ENCODE peak calls at places on chromosome 17, in five cellular contexts. One of them, this sample, is unnamed.

GRCh38 chr17:16953841-16954240 is 18.1 kb downstream of the TNFRSF13B start:
- DNase-seq in ovary: no peak
- DNase-seq in heart left ventricle: no peak
- DNase-seq in IMR-90: no peak
- DNase-seq in upper lobe of right lung: no peak
- DNase-seq in this sample: no peak

GRCh38 chr17:20307325-20307910 is 159.9 kb downstream of the LGALS9B start:
- DNase-seq in ovary: no peak
- DNase-seq in heart left ventricle: no peak
- DNase-seq in IMR-90: no peak
- DNase-seq in upper lobe of right lung: no peak
- DNase-seq in this sample: no peak

GRCh38 chr17:17180141-17180603 is 26.0 kb downstream of the PLD6 start:
- DNase-seq in ovary: no peak
- DNase-seq in heart left ventricle: peak; percentile 68
- DNase-seq in IMR-90: no peak
- DNase-seq in upper lobe of right lung: no peak
- DNase-seq in this sample: no peak

GRCh38 chr17:17018612-17019429 is 23.4 kb upstream of the MPRIP start:
- DNase-seq in ovary: no peak
- DNase-seq in heart left ventricle: peak; percentile 16
- DNase-seq in IMR-90: no peak
- DNase-seq in upper lobe of right lung: peak; percentile 90
- DNase-seq in this sample: no peak

GRCh38 chr17:80959330-80960036 is 32.2 kb upstream of the CHMP6 start:
- DNase-seq in ovary: peak; percentile 91
- DNase-seq in heart left ventricle: peak; percentile 95
- DNase-seq in IMR-90: peak; percentile 48
- DNase-seq in upper lobe of right lung: no peak
- DNase-seq in this sample: no peak

GRCh38 chr17:81962499-81963441 is 1.8 kb upstream of the NOTUM start:
- DNase-seq in ovary: no peak
- DNase-seq in heart left ventricle: no peak
- DNase-seq in IMR-90: no peak
- DNase-seq in upper lobe of right lung: no peak
- DNase-seq in this sample: no peak

GRCh38 chr17:10243905-10244844 is 45.8 kb upstream of the GAS7 start:
- DNase-seq in ovary: peak; percentile 19
- DNase-seq in heart left ventricle: peak; percentile 33
- DNase-seq in IMR-90: peak; percentile 35
- DNase-seq in upper lobe of right lung: peak; percentile 64
- DNase-seq in this sample: peak; percentile 10

GRCh38 chr17:21059761-21060160 is 16.9 kb upstream of the USP22 start:
- DNase-seq in ovary: no peak
- DNase-seq in heart left ventricle: no peak
- DNase-seq in IMR-90: no peak
- DNase-seq in upper lobe of right lung: no peak
- DNase-seq in this sample: no peak

GRCh38 chr17:73166731-73167581 is 2.1 kb downstream of the SSTR2 start:
- DNase-seq in ovary: no peak
- DNase-seq in heart left ventricle: no peak
- DNase-seq in IMR-90: no peak
- DNase-seq in upper lobe of right lung: no peak
- DNase-seq in this sample: no peak

GRCh38 chr17:16398270-16399267 is 16.8 kb upstream of the TRPV2 start:
- DNase-seq in ovary: no peak
- DNase-seq in heart left ventricle: no peak
- DNase-seq in IMR-90: no peak
- DNase-seq in upper lobe of right lung: no peak
- DNase-seq in this sample: peak; percentile 71

GRCh38 chr17:72439893-72440502 is 319.2 kb downstream of the SOX9 start:
- DNase-seq in ovary: no peak
- DNase-seq in heart left ventricle: no peak
- DNase-seq in IMR-90: no peak
- DNase-seq in upper lobe of right lung: no peak
- DNase-seq in this sample: no peak

GRCh38 chr17:5500247-5500803 is 14.0 kb downstream of the MIS12 start:
- DNase-seq in ovary: no peak
- DNase-seq in heart left ventricle: no peak
- DNase-seq in IMR-90: peak; percentile 12
- DNase-seq in upper lobe of right lung: no peak
- DNase-seq in this sample: no peak

GRCh38 chr17:17170346-17170976 is 35.7 kb downstream of the PLD6 start:
- DNase-seq in ovary: no peak
- DNase-seq in heart left ventricle: no peak
- DNase-seq in IMR-90: peak; percentile 21
- DNase-seq in upper lobe of right lung: no peak
- DNase-seq in this sample: peak; percentile 70

GRCh38 chr17:8310601-8311123 is 621 bp downstream of the ARHGEF15 start:
- DNase-seq in ovary: no peak
- DNase-seq in heart left ventricle: peak; percentile 61
- DNase-seq in IMR-90: no peak
- DNase-seq in upper lobe of right lung: no peak
- DNase-seq in this sample: no peak

GRCh38 chr17:2860883-2861282 is 64.6 kb downstream of the RAP1GAP2 start:
- DNase-seq in ovary: no peak
- DNase-seq in heart left ventricle: no peak
- DNase-seq in IMR-90: no peak
- DNase-seq in upper lobe of right lung: no peak
- DNase-seq in this sample: no peak

GRCh38 chr17:59746849-59747445 is 39.5 kb downstream of the VMP1 start:
- DNase-seq in ovary: no peak
- DNase-seq in heart left ventricle: no peak
- DNase-seq in IMR-90: peak; percentile 71
- DNase-seq in upper lobe of right lung: no peak
- DNase-seq in this sample: no peak

GRCh38 chr17:43988301-43988700 is 16.1 kb upstream of the NAGS start:
- DNase-seq in ovary: no peak
- DNase-seq in heart left ventricle: no peak
- DNase-seq in IMR-90: no peak
- DNase-seq in upper lobe of right lung: no peak
- DNase-seq in this sample: no peak

GRCh38 chr17:33499025-33499424 is 205.9 kb upstream of the ASIC2 start:
- DNase-seq in ovary: no peak
- DNase-seq in heart left ventricle: no peak
- DNase-seq in IMR-90: no peak
- DNase-seq in upper lobe of right lung: no peak
- DNase-seq in this sample: no peak

DNA sequence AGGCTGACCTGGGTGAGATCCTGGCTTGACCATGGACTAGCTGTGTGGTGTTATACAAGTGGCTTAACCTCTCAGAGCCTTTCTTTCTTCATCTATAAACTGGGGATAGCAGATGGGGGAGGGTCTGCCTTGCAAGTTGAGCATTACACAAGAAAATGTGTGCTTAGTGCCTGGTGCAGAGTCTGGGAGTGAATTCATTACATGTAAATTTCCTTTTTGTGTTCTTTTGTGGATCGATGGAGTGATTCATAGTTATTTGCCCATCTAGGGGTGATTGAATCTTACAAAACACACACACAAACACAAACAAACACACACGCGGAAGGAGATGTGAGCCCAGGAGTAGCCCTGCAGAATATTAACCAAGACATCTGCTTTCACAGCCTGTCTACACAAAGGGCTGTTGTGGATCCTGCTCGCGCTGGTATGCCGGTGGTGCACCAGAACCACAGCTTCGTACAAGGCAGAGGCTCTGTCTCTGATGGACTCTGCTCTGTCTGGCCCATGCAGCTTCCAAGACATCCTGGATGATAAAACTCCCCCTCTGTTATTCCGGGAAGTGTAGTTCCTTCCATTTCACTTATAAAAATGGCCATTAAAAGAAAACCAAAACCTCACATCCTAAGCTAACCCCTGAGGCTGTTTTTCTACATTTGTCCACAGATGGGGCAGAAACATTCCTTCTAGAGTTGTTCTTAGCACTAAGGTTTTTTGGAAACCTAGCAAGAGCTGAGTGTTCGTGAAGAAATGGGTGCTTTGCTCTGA is 86.1 kb downstream of the UTP18 start:
- DNase-seq in ovary: no peak
- DNase-seq in heart left ventricle: no peak
- DNase-seq in IMR-90: no peak
- DNase-seq in upper lobe of right lung: no peak
- DNase-seq in this sample: no peak
- H3K4me1 ChIP-seq in ovary: peaks cover 1% of the 10 kb centered on the region
- H3K4me1 ChIP-seq in heart left ventricle: no peaks in the 10 kb centered on the region
- H3K4me1 ChIP-seq in IMR-90: no peaks in the 10 kb centered on the region
- H3K4me1 ChIP-seq in upper lobe of right lung: no peaks in the 10 kb centered on the region
- H3K4me1 ChIP-seq in this sample: no peaks in the 10 kb centered on the region

GRCh38 chr17:78715876-78716275 is 66.2 kb downstream of the CYTH1 start:
- DNase-seq in ovary: no peak
- DNase-seq in heart left ventricle: no peak
- DNase-seq in IMR-90: no peak
- DNase-seq in upper lobe of right lung: no peak
- DNase-seq in this sample: no peak
- H3K4me1 ChIP-seq in ovary: peaks cover 18% of the 10 kb centered on the region
- H3K4me1 ChIP-seq in heart left ventricle: peaks cover 31% of the 10 kb centered on the region
- H3K4me1 ChIP-seq in IMR-90: peaks cover 9% of the 10 kb centered on the region
- H3K4me1 ChIP-seq in upper lobe of right lung: peaks cover 64% of the 10 kb centered on the region
- H3K4me1 ChIP-seq in this sample: peaks cover 20% of the 10 kb centered on the region

DNA sequence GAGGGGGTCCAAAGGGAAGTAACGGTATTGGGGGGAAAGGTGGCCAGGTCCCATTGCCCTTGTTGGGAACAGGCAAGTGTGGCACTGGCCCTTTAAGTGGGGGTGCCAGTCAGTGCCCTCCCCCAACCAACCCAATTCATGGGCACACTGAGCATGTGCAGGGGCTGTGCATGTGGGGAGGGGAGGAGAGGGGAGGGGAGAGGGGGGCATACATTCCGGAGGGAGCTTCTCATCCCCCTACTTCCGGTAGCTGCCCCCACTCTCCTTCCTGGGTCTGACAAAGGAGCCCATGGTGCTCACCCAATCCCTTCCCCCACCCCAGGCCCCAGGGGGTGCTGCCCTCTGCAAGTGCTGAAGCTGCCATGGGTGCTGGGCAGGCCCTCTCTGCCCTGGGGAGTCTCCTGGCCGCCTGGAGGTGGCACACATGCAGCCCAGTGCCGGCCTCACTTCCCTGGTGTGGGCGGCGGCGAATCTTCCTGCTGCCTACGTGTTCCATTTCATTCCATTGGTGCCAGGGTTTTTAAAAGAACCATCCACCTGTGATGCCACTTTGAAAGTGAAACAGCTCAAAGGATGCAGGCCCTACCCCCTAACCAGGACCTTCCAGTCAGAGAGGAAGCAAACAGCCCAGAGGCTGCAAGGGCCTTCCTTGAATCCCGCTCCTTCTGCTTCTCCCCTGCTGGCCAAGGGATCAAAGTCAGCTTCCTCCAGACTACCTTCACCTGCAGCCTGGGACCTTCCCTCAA is 11.0 kb downstream of the HEXIM2 start:
- DNase-seq in ovary: peak; percentile 49
- DNase-seq in heart left ventricle: peak; percentile 77
- DNase-seq in IMR-90: peak; percentile 72
- DNase-seq in upper lobe of right lung: peak; percentile 77
- DNase-seq in this sample: peak; percentile 94
- H3K4me1 ChIP-seq in ovary: peaks cover 15% of the 10 kb centered on the region
- H3K4me1 ChIP-seq in heart left ventricle: peaks cover 36% of the 10 kb centered on the region
- H3K4me1 ChIP-seq in IMR-90: peaks cover 30% of the 10 kb centered on the region
- H3K4me1 ChIP-seq in upper lobe of right lung: peaks cover 33% of the 10 kb centered on the region
- H3K4me1 ChIP-seq in this sample: peaks cover 24% of the 10 kb centered on the region

DNA sequence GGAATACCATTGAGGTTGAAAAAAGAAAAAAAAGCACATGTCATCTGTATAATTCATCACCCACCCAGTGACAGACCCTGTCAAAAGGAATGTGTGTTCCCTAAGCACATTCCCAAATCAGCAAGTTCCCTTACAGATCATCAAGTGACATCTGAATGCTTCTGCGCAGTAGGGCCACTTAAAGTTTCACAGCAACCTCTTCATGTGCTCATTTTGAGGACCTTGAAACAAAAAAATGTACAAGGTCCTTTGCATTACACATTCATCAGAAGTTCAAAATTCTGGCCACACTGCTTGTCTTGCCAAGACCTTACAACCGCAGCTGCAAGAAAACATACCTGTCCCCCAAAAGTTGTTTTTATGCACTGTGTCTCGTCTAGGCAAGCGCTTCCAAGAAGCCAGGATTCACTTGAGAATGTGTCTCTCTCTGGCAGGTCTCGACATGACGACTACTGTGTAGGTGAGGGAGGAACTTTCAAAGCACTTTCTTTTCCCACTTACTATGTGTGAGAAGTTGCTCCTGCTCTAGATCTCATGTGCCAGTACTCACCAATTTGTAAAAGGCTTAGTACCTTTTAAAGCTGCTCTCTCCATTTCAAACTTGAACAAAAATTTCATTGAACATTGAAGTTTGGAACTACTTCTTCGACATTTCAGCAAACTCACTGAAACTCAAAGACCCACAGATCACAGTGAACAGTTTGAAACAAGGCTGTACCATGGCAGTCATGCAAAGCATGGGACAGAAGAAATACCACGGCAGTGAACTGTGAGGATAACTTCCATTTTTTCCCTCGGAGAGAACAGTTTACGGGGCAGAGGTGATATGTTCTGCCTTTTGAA is 4.3 kb upstream of the POLG2 start:
- DNase-seq in ovary: no peak
- DNase-seq in heart left ventricle: no peak
- DNase-seq in IMR-90: no peak
- DNase-seq in upper lobe of right lung: no peak
- DNase-seq in this sample: peak; percentile 33
- H3K4me1 ChIP-seq in ovary: peaks cover 1% of the 10 kb centered on the region
- H3K4me1 ChIP-seq in heart left ventricle: peaks cover 79% of the 10 kb centered on the region
- H3K4me1 ChIP-seq in IMR-90: peaks cover 2% of the 10 kb centered on the region
- H3K4me1 ChIP-seq in upper lobe of right lung: peaks cover 58% of the 10 kb centered on the region
- H3K4me1 ChIP-seq in this sample: peaks cover 21% of the 10 kb centered on the region

GRCh38 chr17:57880086-57880456 is 30.2 kb upstream of the MRPS23 start:
- DNase-seq in ovary: no peak
- DNase-seq in heart left ventricle: no peak
- DNase-seq in IMR-90: no peak
- DNase-seq in upper lobe of right lung: no peak
- DNase-seq in this sample: peak; percentile 64
- H3K4me1 ChIP-seq in ovary: peaks cover 24% of the 10 kb centered on the region
- H3K4me1 ChIP-seq in heart left ventricle: peaks cover 65% of the 10 kb centered on the region
- H3K4me1 ChIP-seq in IMR-90: peaks cover 53% of the 10 kb centered on the region
- H3K4me1 ChIP-seq in upper lobe of right lung: peaks cover 20% of the 10 kb centered on the region
- H3K4me1 ChIP-seq in this sample: peaks cover 50% of the 10 kb centered on the region

DNA sequence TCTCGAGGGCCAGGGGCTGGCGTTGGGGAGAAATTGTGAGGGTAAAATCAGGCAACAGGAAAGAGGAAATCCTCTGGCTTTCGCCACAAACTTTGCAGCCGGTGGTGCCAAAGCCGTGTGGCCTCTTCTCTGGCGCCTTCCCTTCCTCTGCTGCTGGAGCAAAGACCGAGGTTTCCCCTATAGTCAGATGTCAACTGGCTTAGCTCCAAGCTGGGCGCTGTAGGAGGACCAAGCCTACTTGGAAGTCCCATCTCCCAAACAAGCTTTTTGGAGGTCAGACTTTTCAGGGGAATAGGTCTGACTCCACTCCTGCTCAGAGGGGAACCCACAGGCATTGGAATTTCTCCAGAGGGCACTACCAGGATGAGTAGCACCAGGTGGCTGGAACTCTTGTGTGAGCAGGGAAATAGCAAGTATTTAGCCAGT is 5.0 kb downstream of the IGFBP4 start:
- DNase-seq in ovary: no peak
- DNase-seq in heart left ventricle: peak; percentile 56
- DNase-seq in IMR-90: peak; percentile 23
- DNase-seq in upper lobe of right lung: no peak
- DNase-seq in this sample: no peak
- H3K4me1 ChIP-seq in ovary: peaks cover 44% of the 10 kb centered on the region
- H3K4me1 ChIP-seq in heart left ventricle: peaks cover 79% of the 10 kb centered on the region
- H3K4me1 ChIP-seq in IMR-90: peaks cover 45% of the 10 kb centered on the region
- H3K4me1 ChIP-seq in upper lobe of right lung: peaks cover 67% of the 10 kb centered on the region
- H3K4me1 ChIP-seq in this sample: no peaks in the 10 kb centered on the region